ENCODE peak calls at places on chromosome 12, in ten cellular contexts. J is retinal pigment epithelial cell, D is cardiac fibroblast, P is A549, L is thyroid gland, S is GM12864, G is mucosa of descending colon, W is uterus, Z is kidney epithelial cell, X is AG04450. A is an unnamed sample.
A peak's percentile ranks its signal among the peaks of the same experiment; 100 is the strongest.

GRCh38 chr12:117830471-117830870 is 138.3 kb downstream of the KSR2 start:
- DNase-seq in J (no peak), D (no peak), P (no peak), L (no peak), S (no peak), G (no peak), W (no peak), Z (no peak), X (no peak), A (no peak)

GRCh38 chr12:31752450-31752849 is 23.6 kb upstream of the AMN1 start:
- DNase-seq in J (no peak), D (no peak), P (no peak), L (no peak), S (no peak), G (no peak), W (no peak), Z (no peak), X (no peak), A (no peak)

GRCh38 chr12:93766802-93767523 is 89.8 kb downstream of the CRADD start:
- DNase-seq in J (no peak), D (peak; percentile 87), P (peak; percentile 66), L (peak; percentile 41), S (no peak), G (no peak), W (no peak), Z (no peak), X (no peak), A (peak; percentile 42)

GRCh38 chr12:56206373-56207166 is 15.2 kb downstream of the RNF41 start:
- DNase-seq in J (no peak), D (peak; percentile 76), P (peak; percentile 74), L (peak; percentile 36), S (no peak), G (peak; percentile 71), W (peak; percentile 38), Z (no peak), X (no peak), A (peak; percentile 62)

GRCh38 chr12:2378835-2379330 is 326.1 kb downstream of the CACNA1C start:
- DNase-seq in J (no peak), D (no peak), P (no peak), L (no peak), S (peak; percentile 49), G (no peak), W (no peak), Z (no peak), X (no peak), A (peak; percentile 67)

GRCh38 chr12:55728932-55729591 is at the start of gene CD63:
- DNase-seq in J (no peak), D (peak; percentile 89), P (peak; percentile 84), L (peak; percentile 92), S (no peak), G (peak; percentile 94), W (peak; percentile 93), Z (no peak), X (no peak), A (peak; percentile 78)

GRCh38 chr12:54383041-54383609 is 1.4 kb downstream of the ZNF385A start:
- DNase-seq in J (no peak), D (peak; percentile 99), P (peak; percentile 83), L (no peak), S (no peak), G (no peak), W (no peak), Z (peak; percentile 56), X (peak; percentile 70), A (no peak)

GRCh38 chr12:132317233-132317938 is 12.0 kb downstream of the GALNT9 start:
- DNase-seq in J (no peak), D (no peak), P (no peak), L (no peak), S (no peak), G (no peak), W (no peak), Z (no peak), X (no peak), A (no peak)

GRCh38 chr12:113054948-113055486 is 1.5 kb upstream of the DTX1 start:
- DNase-seq in J (no peak), D (no peak), P (no peak), L (no peak), S (no peak), G (no peak), W (no peak), Z (no peak), X (no peak), A (no peak)
- H3K4me3 ChIP-seq in J (no peak overlapping the region), D (no peak overlapping the region), P (no peak overlapping the region), L (no peak overlapping the region), S (no peak overlapping the region), G (no peak overlapping the region), W (no peak overlapping the region), Z (no peak overlapping the region), X (no peak overlapping the region), A (no peak overlapping the region)

GRCh38 chr12:51409846-51410245 is 14.8 kb upstream of the SLC4A8 start:
- DNase-seq in J (no peak), D (no peak), P (no peak), L (no peak), S (no peak), G (no peak), W (no peak), Z (no peak), X (no peak), A (no peak)
- TF ChIP-seq CTCF in J (no peak), D (no peak), P (no peak), L (no peak), S (no peak), G (no peak), W (no peak), Z (no peak), X (no peak), A (no peak)

GRCh38 chr12:113134521-113134951 is 1.0 kb downstream of the RASAL1 start:
- DNase-seq in J (no peak), D (no peak), P (no peak), L (no peak), S (no peak), G (no peak), W (no peak), Z (no peak), X (no peak), A (no peak)

GRCh38 chr12:113136990-113137511 is 1.5 kb upstream of the RASAL1 start:
- DNase-seq in J (no peak), D (no peak), P (no peak), L (peak; percentile 51), S (no peak), G (peak; percentile 87), W (no peak), Z (no peak), X (no peak), A (no peak)

GRCh38 chr12:113133036-113133435 is 2.5 kb downstream of the RASAL1 start:
- DNase-seq in J (no peak), D (no peak), P (no peak), L (no peak), S (no peak), G (no peak), W (no peak), Z (no peak), X (no peak), A (no peak)

GRCh38 chr12:113136128-113136989 is 798 bp upstream of the RASAL1 start:
- DNase-seq in J (no peak), D (no peak), P (peak; percentile 55), L (peak; percentile 79), S (no peak), G (peak; percentile 75), W (no peak), Z (no peak), X (no peak), A (no peak)

GRCh38 chr12:113135178-113136127 is at the start of gene RASAL1:
- DNase-seq in J (no peak), D (no peak), P (peak; percentile 87), L (peak; percentile 95), S (no peak), G (peak; percentile 93), W (no peak), Z (no peak), X (no peak), A (peak; percentile 43)
- H3K4me3 ChIP-seq in J (peak within 1 kb of the TSS; percentile 28), D (no peak within 1 kb of the TSS), P (peak within 1 kb of the TSS; percentile 53), L (peak within 1 kb of the TSS; percentile 40), S (no peak within 1 kb of the TSS), G (peak within 1 kb of the TSS; percentile 1), W (no peak within 1 kb of the TSS), Z (peak within 1 kb of the TSS; percentile 51), X (no peak within 1 kb of the TSS), A (no peak within 1 kb of the TSS)

GRCh38 chr12:77213316-77213715 is 147.9 kb upstream of the E2F7 start:
- DNase-seq in J (no peak), D (peak; percentile 15), P (no peak), L (no peak), S (no peak), G (peak; percentile 35), W (no peak), Z (no peak), X (no peak), A (no peak)
- TF ChIP-seq CTCF in J (no peak), D (no peak), P (no peak), L (no peak), S (no peak), G (no peak), W (no peak), Z (no peak), X (no peak), A (no peak)

A was measured in GM12865.